ENCODE peak calls at places on chromosomes 16 and 17, in five cellular contexts. O is fibroblast of pulmonary artery, P is neural crest cell, Y is glutamatergic neuron, J is osteocyte. N is an unnamed sample.

GRCh38 chr16:57941016-57941656 is 29.8 kb downstream of the CNGB1 start:
- DNase-seq in O (peak), P (no peak), Y (no peak), J (no peak), N (no peak)

GRCh38 chr16:20167323-20167722 is 93.6 kb upstream of the GPR139 start:
- DNase-seq in O (no peak), P (no peak), Y (no peak), J (peak), N (no peak)

GRCh38 chr17:48001187-48001586 is 30.3 kb downstream of the CDK5RAP3 start:
- DNase-seq in O (no peak), P (no peak), Y (no peak), J (no peak), N (no peak)

GRCh38 chr17:32483451-32484019 is 3.3 kb upstream of the CDK5R1 start:
- DNase-seq in O (peak), P (peak), Y (peak), J (no peak), N (peak)

GRCh38 chr17:28481081-28481571 is 7.7 kb downstream of the SLC13A2 start:
- DNase-seq in O (no peak), P (no peak), Y (no peak), J (no peak), N (no peak)

GRCh38 chr17:40265337-40265736 is 22.3 kb upstream of the CDC6 start:
- DNase-seq in O (no peak), P (no peak), Y (no peak), J (no peak), N (no peak)

GRCh38 chr16:19027416-19027815 is 40.0 kb upstream of the COQ7 start:
- DNase-seq in O (no peak), P (no peak), Y (no peak), J (no peak), N (no peak)

GRCh38 chr16:4086153-4086552 is 30.1 kb downstream of the ADCY9 start:
- DNase-seq in O (no peak), P (no peak), Y (no peak), J (peak), N (no peak)

GRCh38 chr16:2507052-2507678 is 6.6 kb upstream of the ATP6V0C start:
- DNase-seq in O (no peak), P (no peak), Y (no peak), J (no peak), N (no peak)

GRCh38 chr16:2687531-2688308 is 5.4 kb downstream of the KCTD5 start:
- DNase-seq in O (no peak), P (no peak), Y (no peak), J (no peak), N (no peak)

GRCh38 chr17:14690704-14691103 is 389.8 kb downstream of the HS3ST3B1 start:
- DNase-seq in O (no peak), P (no peak), Y (no peak), J (no peak), N (no peak)

GRCh38 chr17:50056961-50057330 is 1.0 kb downstream of the ITGA3 start:
- DNase-seq in O (peak), P (no peak), Y (no peak), J (no peak), N (no peak)

GRCh38 chr16:35207059-35207999 is 1747.9 kb downstream of the TP53TG3F start:
- DNase-seq in O (no peak), P (no peak), Y (no peak), J (peak), N (no peak)

GRCh38 chr16:50335198-50335958 is 33.4 kb downstream of the BRD7 start:
- DNase-seq in O (no peak), P (no peak), Y (no peak), J (no peak), N (no peak)

GRCh38 chr17:44219126-44219635 is 294 bp downstream of the UBTF start:
- DNase-seq in O (peak), P (no peak), Y (peak), J (peak), N (peak)

GRCh38 chr16:57476546-57477410 is 9.5 kb downstream of the DOK4 start:
- DNase-seq in O (no peak), P (no peak), Y (no peak), J (no peak), N (no peak)

GRCh38 chr16:56724191-56724590 is 5.7 kb upstream of the NUP93 start:
- DNase-seq in O (no peak), P (no peak), Y (no peak), J (no peak), N (no peak)

GRCh38 chr17:33647976-33648375 is 354.9 kb upstream of the ASIC2 start:
- DNase-seq in O (peak), P (peak), Y (peak), J (no peak), N (peak)

GRCh38 chr16:2799852-2800226 is 1.6 kb downstream of the PRSS41 start:
- DNase-seq in O (no peak), P (no peak), Y (no peak), J (no peak), N (no peak)

GRCh38 chr16:48366165-48367093 is 18.8 kb downstream of the SIAH1 start:
- DNase-seq in O (peak), P (no peak), Y (peak), J (no peak), N (peak)

GRCh38 chr17:7438050-7438614 is 1.2 kb upstream of the FGF11 start:
- DNase-seq in O (no peak), P (no peak), Y (peak), J (no peak), N (peak)

GRCh38 chr17:3534881-3535252 is 22.7 kb downstream of the TRPV3 start:
- DNase-seq in O (peak), P (no peak), Y (no peak), J (no peak), N (no peak)

GRCh38 chr16:55479560-55480197 is 681 bp downstream of the MMP2 start:
- DNase-seq in O (peak), P (peak), Y (no peak), J (no peak), N (no peak)

GRCh38 chr17:8479431-8479947 is 43.8 kb downstream of the NDEL1 start:
- DNase-seq in O (peak), P (no peak), Y (no peak), J (no peak), N (no peak)

GRCh38 chr17:8911205-8911604 is 43.7 kb upstream of the PIK3R6 start:
- DNase-seq in O (no peak), P (no peak), Y (no peak), J (no peak), N (no peak)

GRCh38 chr16:88453621-88454314 is 688 bp downstream of the ZFPM1 start:
- DNase-seq in O (no peak), P (no peak), Y (no peak), J (no peak), N (peak)

GRCh38 chr17:80791758-80792284 is 199.8 kb upstream of the CHMP6 start:
- DNase-seq in O (peak), P (no peak), Y (no peak), J (no peak), N (no peak)

GRCh38 chr17:78610951-78611511 is 33.8 kb upstream of the DNAH17 start:
- DNase-seq in O (no peak), P (no peak), Y (no peak), J (no peak), N (no peak)

GRCh38 chr17:68794636-68795503 is 160.3 kb downstream of the ABCA8 start:
- DNase-seq in O (peak), P (peak), Y (no peak), J (no peak), N (no peak)
- TF ChIP-seq CTCF in O (peak), P (peak), Y (no peak), J (peak), N (no peak)

DNA sequence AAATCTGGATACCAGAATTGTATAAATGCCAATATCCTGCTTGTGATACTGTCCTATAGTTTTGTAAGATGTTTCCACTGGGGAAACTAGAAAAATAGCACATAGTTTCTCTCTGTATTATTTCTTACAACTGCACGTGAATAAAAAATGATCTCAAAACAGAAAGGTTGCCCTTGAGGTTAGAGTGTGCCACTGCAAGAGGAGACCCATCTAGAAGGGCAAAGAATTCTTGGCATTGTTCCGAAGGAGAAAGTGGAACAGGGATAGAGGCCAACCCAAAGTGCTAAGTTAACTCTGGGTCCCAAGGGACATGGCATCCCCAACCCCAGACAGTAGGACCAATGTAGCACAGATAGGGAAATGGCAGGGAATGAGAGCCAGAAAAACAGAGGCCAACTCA is 477.5 kb upstream of the HSBP1 start:
- DNase-seq in O (no peak), P (no peak), Y (no peak), J (no peak), N (no peak)
- TF ChIP-seq CTCF in O (no peak), P (no peak), Y (peak), J (no peak), N (peak)

GRCh38 chr17:17523001-17523713 is 27.0 kb upstream of the RASD1 start:
- DNase-seq in O (no peak), P (no peak), Y (peak), J (no peak), N (peak)
- TF ChIP-seq CTCF in O (no peak), P (no peak), Y (no peak), J (no peak), N (no peak)

DNA sequence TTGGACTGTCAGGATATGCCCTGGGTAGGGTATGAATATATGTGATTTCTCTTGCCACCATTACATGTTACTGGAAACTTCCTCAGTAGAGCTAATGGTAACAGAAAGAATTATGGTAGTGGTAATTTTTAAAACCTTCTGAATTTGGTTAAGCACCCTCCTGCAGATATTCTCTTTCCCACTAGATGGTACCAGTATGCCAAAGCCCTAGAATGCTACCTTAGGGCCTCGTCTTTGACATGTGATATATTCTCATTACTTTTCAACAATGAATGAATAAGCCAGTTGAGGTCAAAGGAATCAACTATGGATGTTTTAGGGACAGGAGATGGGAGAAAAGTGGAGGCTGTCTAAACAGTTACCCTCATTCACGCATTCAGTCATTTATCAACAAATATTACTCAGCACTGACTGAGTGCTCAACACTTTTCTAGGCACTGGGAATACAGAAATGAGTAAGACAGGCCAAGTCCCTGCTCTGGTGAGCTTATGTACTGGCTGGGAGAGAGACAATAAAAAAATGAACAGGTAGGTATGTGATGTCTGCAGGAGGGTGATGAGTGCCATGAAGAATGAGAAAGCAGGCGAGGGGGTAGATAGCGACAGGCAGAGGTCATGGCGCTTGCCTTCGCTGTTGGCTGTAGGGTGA is 14.7 kb downstream of the CDH13 start:
- DNase-seq in O (peak), P (no peak), Y (no peak), J (no peak), N (no peak)
- TF ChIP-seq CTCF in O (peak), P (no peak), Y (no peak), J (peak), N (no peak)

DNA sequence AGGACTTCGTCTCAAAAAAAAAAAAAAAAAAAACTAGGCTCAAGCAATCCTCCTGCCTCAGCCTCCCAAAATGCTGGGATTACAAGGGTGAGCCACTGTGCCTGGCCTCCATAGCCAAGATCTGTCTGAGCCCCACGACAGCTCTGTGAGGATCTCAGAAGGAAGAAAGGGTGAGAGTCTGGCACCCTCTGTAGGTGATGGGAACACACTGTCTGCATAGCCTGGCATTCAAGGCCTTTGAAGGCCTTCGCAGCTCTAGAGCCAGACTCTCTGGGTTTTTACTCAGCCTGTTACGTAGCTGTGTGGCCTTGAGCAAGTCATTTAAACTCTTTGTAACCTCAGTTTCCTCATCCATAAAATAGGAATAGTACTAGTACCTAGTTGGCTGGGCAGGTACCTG is 6.3 kb upstream of the XPO6 start:
- DNase-seq in O (peak), P (no peak), Y (no peak), J (no peak), N (peak)
- TF ChIP-seq CTCF in O (peak), P (peak), Y (no peak), J (peak), N (no peak)

GRCh38 chr17:82836823-82837357 is 2.9 kb downstream of the ZNF750 start:
- DNase-seq in O (no peak), P (no peak), Y (no peak), J (no peak), N (no peak)
- TF ChIP-seq CTCF in O (no peak), P (peak), Y (peak), J (no peak), N (no peak)

GRCh38 chr16:68093816-68094613 is 8.8 kb downstream of the NFATC3 start:
- DNase-seq in O (peak), P (no peak), Y (no peak), J (no peak), N (no peak)
- TF ChIP-seq CTCF in O (peak), P (peak), Y (peak), J (peak), N (peak)

DNA sequence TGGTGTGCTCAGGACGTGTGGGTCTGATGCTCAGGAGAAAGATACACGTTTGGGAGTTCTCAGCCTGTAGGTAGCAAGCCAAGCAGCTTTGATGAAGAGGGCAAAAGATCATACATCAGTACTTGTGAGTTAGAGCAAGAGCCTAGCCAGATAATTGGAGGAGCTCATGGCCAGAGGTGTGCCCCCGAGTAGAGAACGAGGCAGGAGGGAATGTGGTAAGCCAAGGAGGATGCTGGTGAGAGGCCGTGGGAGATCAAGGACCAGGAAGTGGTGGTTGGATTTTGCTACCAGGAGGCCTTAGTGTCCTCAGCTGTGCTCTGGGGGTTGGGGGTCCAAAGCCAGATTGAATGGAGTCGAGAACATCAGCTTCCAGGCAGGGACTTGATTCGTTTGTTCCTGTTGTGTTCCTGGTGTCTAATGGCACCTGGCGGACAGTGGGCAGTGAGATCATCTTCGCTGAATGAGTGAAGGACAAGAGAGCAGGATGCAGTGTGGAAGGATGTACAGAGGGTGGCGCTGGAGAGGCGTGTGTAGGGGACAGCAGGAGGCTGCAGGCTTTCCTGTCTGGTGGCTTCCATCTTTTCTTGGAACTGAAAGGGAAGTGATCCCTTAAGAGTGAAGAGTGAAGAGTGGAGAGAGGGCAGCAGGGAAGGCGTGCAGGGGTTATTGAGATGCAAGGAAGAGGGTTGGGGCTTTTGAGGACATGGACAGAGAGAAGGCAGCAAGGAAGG is 11.6 kb downstream of the FBXL19 start:
- DNase-seq in O (peak), P (peak), Y (peak), J (no peak), N (peak)
- TF ChIP-seq CTCF in O (peak), P (peak), Y (peak), J (peak), N (peak)

GRCh38 chr17:43171761-43172487 is 910 bp downstream of the NBR1 start:
- DNase-seq in O (peak), P (no peak), Y (no peak), J (peak), N (peak)
- TF ChIP-seq CTCF in O (peak), P (no peak), Y (no peak), J (peak), N (no peak)

DNA sequence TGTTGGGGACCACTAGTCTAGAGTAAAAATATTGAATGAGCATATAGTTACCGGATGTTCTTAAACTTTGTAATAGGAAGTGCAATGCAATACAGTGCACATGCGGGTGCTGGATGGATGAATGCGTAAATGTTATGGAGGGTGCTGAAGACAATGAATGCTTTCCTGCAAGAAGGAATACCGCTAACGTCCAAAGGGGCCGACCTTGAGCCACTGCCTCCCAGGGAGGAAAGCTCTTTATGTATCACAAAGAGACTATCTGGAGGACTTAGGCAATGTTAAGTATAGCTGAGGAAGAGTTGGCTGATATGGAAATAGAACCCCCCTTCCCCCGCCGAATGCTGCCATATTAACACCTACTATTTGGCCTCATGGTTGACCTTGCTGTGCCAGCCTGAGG is 27.5 kb upstream of the SHCBP1 start:
- DNase-seq in O (no peak), P (no peak), Y (no peak), J (no peak), N (no peak)
- TF ChIP-seq CTCF in O (no peak), P (no peak), Y (no peak), J (no peak), N (no peak)

N was measured in endothelial cell.